ENCODE peak calls at places on chromosomes 7 and 10, in six cellular contexts. Z is upper lobe of right lung; T is body of pancreas; Q is cardiac muscle cell; X is ovary; U is CD8-positive, alpha-beta memory T cell. H is an unnamed sample.
A peak's percentile ranks its signal among the peaks of the same experiment; 100 is the strongest.

GRCh38 chr10:49177391-49178355 is 10.5 kb downstream of the TMEM273 start:
- DNase-seq in U (no peak), X (no peak), Z (no peak), T (no peak), Q (peak; percentile 73), H (peak; percentile 92)

GRCh38 chr10:73858013-73858708 is 16.2 kb downstream of the CAMK2G start:
- DNase-seq in Z (no peak), T (no peak), X (no peak), U (no peak), Q (no peak), H (no peak)

GRCh38 chr10:65194555-65194954 is 1673.4 kb downstream of the REEP3 start:
- DNase-seq in Z (no peak), U (no peak), X (no peak), T (no peak), Q (peak; percentile 24), H (no peak)

GRCh38 chr10:127907411-127908105 is 655 bp downstream of the PTPRE start:
- DNase-seq in Q (peak; percentile 80), U (no peak), Z (peak; percentile 78), X (no peak), T (peak; percentile 35), H (peak; percentile 42)

GRCh38 chr7:106045592-106045991 is 66.5 kb downstream of the SYPL1 start:
- DNase-seq in T (no peak), Q (peak; percentile 55), X (no peak), Z (no peak), U (no peak), H (no peak)

GRCh38 chr7:96034940-96035727 is 262.8 kb downstream of the DYNC1I1 start:
- DNase-seq in Z (no peak), X (no peak), Q (peak; percentile 1), U (no peak), T (no peak), H (no peak)

GRCh38 chr10:3365630-3366029 is 193.0 kb upstream of the PITRM1 start:
- DNase-seq in U (no peak), Z (no peak), Q (no peak), T (no peak), X (no peak), H (no peak)

GRCh38 chr7:730501-731439 is 3.7 kb upstream of the PRKAR1B start:
- DNase-seq in U (no peak), T (no peak), X (peak; percentile 14), Z (peak; percentile 59), Q (no peak), H (no peak)

GRCh38 chr7:151251926-151252835 is 3.7 kb upstream of the SMARCD3 start:
- DNase-seq in Q (peak; percentile 87), Z (peak; percentile 87), T (peak; percentile 78), U (no peak), X (peak; percentile 88), H (peak; percentile 68)

GRCh38 chr7:74043523-74043951 is 15.6 kb downstream of the ELN start:
- DNase-seq in T (peak; percentile 67), Z (no peak), X (no peak), Q (peak; percentile 36), U (no peak), H (peak; percentile 83)

GRCh38 chr7:98568891-98569290 is 48.2 kb upstream of the NPTX2 start:
- DNase-seq in T (no peak), Z (no peak), U (no peak), Q (no peak), X (no peak), H (no peak)

GRCh38 chr10:110932505-110933180 is 13.2 kb downstream of the SHOC2 start:
- DNase-seq in X (no peak), Q (no peak), U (no peak), Z (no peak), T (no peak), H (no peak)

GRCh38 chr10:110931769-110932381 is 12.5 kb downstream of the SHOC2 start:
- DNase-seq in T (no peak), X (no peak), Z (no peak), Q (no peak), U (no peak), H (no peak)

GRCh38 chr10:110923856-110924493 is 4.6 kb downstream of the SHOC2 start:
- DNase-seq in U (no peak), Q (no peak), Z (no peak), X (no peak), T (no peak), H (no peak)

DNA sequence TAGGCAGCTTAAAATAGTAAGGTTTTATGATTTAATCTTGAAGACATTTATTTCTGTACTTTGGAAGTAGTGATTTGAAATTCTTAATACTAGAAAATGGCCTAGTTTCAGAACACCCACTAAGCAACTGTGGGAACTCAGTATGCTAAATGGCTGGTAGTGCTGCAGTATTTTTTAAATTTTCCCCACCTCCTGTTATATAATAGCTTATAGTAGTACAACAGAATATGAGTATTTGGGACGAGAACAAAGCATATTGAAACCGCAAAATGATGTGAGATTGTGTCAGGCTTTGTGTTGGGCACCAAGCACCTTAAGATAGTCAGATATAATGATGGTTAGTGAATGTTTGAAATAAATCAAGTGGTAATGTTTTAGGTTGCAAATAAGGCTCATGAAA is 8.1 kb downstream of the SHOC2 start:
- DNase-seq in T (no peak), U (no peak), Z (no peak), X (no peak), Q (no peak), H (no peak)
- H3K4me1 ChIP-seq in T (peaks cover 52% of the 10 kb centered on the region), U (peaks cover 17% of the 10 kb centered on the region), Z (peaks cover 32% of the 10 kb centered on the region), X (peaks cover 5% of the 10 kb centered on the region), Q (peaks cover 38% of the 10 kb centered on the region), H (no peaks in the 10 kb centered on the region)

GRCh38 chr10:133019651-133020050 is 68.1 kb upstream of the ADGRA1 start:
- DNase-seq in U (no peak), T (no peak), Q (no peak), Z (no peak), X (no peak), H (no peak)
- H3K4me1 ChIP-seq in U (no peaks in the 10 kb centered on the region), T (no peaks in the 10 kb centered on the region), Q (no peaks in the 10 kb centered on the region), Z (no peaks in the 10 kb centered on the region), X (no peaks in the 10 kb centered on the region), H (no peaks in the 10 kb centered on the region)

DNA sequence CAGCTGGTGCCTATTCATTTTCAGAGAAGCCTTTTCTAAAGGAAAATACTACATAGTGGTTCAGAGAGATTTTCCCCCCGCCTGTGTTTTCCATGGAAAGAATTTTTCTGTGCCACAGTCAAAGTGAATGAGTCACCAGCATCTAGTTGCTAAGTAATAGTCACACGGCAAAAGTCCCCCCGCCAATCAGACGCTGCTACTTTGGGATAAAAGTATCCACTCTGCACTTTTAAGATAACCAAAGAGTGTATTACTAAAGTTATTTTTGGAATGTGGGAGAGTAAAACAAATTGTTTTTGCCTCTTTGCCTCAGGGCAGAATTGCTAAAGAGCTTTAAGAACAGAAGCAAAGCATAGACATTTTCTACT is 23.5 kb downstream of the ABLIM1 start:
- DNase-seq in T (peak; percentile 69), Q (peak; percentile 94), U (no peak), Z (peak; percentile 68), X (peak; percentile 66), H (peak; percentile 96)
- H3K4me1 ChIP-seq in T (peaks cover 36% of the 10 kb centered on the region), Q (peaks cover 71% of the 10 kb centered on the region), U (peaks cover 17% of the 10 kb centered on the region), Z (peaks cover 37% of the 10 kb centered on the region), X (peaks cover 9% of the 10 kb centered on the region), H (peaks cover 86% of the 10 kb centered on the region)

DNA sequence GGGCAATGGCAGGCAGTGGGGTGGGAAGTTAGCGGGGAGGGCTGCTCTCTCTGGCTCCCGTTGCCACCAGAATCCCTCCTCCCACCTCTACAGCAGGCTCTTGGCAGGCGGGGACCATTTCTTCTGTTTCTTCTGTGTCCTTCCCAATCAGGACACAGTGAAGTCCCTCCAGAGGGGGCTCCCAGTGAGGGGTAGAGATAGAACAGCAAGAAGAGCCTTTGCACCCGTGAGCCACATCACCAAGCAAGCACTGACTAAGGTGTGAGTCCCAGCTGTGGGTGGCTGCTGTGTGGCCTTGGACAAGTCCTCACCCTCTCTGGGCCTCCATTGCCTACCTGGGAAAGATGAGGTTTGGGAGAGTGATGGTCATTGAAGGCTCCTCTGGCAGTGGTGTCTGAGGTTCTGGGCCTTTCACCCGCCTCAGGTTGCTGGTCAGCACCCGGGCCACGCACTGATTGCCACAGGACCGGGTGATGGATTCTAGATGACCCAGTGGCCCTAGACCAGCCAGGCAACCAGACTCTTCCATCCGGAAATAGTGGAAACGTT is 26.0 kb upstream of the PCBD1 start:
- DNase-seq in X (no peak), Q (no peak), U (no peak), Z (no peak), T (no peak), H (no peak)
- H3K4me1 ChIP-seq in X (peaks cover 2% of the 10 kb centered on the region), Q (no peaks in the 10 kb centered on the region), U (no peaks in the 10 kb centered on the region), Z (no peaks in the 10 kb centered on the region), T (no peaks in the 10 kb centered on the region), H (no peaks in the 10 kb centered on the region)

DNA sequence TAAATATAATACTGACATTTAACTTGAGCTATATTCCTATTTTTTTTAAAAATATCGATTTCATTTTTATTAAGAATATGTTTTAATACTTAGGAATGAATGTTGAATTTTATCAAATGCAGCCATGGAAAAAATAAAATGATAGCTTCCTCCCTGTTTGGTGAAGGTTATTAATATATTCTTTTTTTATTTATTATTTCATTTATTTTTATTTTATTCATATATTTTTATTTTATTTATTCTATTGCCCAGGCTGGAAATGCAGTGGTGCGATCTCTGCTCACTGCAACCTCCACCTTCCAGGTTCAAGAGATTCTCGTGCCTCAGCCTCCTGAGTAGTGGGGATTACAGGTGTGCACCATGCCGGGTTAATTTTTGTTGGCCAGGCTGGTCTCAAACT is 160.2 kb downstream of the PKD1L1 start:
- DNase-seq in U (no peak), Q (no peak), Z (no peak), X (no peak), T (no peak), H (no peak)
- H3K4me1 ChIP-seq in U (no peaks in the 10 kb centered on the region), Q (no peaks in the 10 kb centered on the region), Z (peaks cover 9% of the 10 kb centered on the region), X (peaks cover 13% of the 10 kb centered on the region), T (peaks cover 12% of the 10 kb centered on the region), H (peaks cover 43% of the 10 kb centered on the region)

GRCh38 chr7:101950450-101951119 is 133.2 kb downstream of the CUX1 start:
- DNase-seq in Z (no peak), Q (peak; percentile 88), T (no peak), X (no peak), U (no peak), H (no peak)

GRCh38 chr7:101944611-101945010 is 127.2 kb downstream of the CUX1 start:
- DNase-seq in U (no peak), T (no peak), Z (peak; percentile 41), X (no peak), Q (no peak), H (no peak)

GRCh38 chr7:101948650-101949049 is 131.2 kb downstream of the CUX1 start:
- DNase-seq in Q (no peak), U (no peak), X (no peak), Z (no peak), T (no peak), H (no peak)

GRCh38 chr7:101945034-101945758 is 127.8 kb downstream of the CUX1 start:
- DNase-seq in Z (peak; percentile 55), U (no peak), T (no peak), Q (no peak), X (no peak), H (no peak)

DNA sequence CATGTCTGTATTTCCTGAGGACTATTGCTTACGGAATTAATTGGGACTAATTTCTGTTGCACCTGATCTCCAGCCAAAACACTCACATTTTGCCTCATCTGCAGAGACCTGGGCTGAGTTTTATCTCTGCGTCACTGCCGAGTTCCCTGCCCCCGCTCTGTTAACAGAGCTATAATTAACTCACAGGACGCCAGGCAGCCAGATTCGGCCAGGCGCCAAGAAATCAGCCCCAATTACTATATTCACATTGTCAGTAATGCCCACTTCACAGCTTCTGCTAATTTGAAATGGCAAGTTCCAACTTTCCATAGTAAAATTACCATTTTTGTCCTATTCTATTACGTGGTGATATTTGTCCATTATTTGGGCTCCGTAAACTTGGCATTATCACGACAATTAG is 130.5 kb downstream of the CUX1 start:
- DNase-seq in X (peak; percentile 84), T (peak; percentile 57), Q (peak; percentile 58), Z (no peak), U (no peak), H (no peak)
- H3K4me1 ChIP-seq in X (peaks cover 6% of the 10 kb centered on the region), T (peaks cover 14% of the 10 kb centered on the region), Q (peaks cover 54% of the 10 kb centered on the region), Z (peaks cover 14% of the 10 kb centered on the region), U (no peaks in the 10 kb centered on the region), H (peaks cover 5% of the 10 kb centered on the region)

GRCh38 chr10:124675261-124675660 is 68.9 kb downstream of the FAM53B start:
- DNase-seq in T (no peak), Z (no peak), U (no peak), Q (no peak), X (no peak), H (no peak)
- H3K4me1 ChIP-seq in T (peaks cover 4% of the 10 kb centered on the region), Z (peaks cover 86% of the 10 kb centered on the region), U (peaks cover 100% of the 10 kb centered on the region), Q (peaks cover 50% of the 10 kb centered on the region), X (peaks cover 45% of the 10 kb centered on the region), H (peaks cover 4% of the 10 kb centered on the region)

H was measured in SJSA1.